ENCODE peak calls at places on chromosomes 7 and 10, in seven cellular contexts. One of them, this sample, is unnamed.
A peak's percentile ranks its signal among the peaks of the same experiment; 100 is the strongest.

GRCh38 chr7:73786588-73786987 is 16.5 kb upstream of the CLDN3 start:
- DNase-seq in nephron progenitor cell: no peak
- DNase-seq in A549: no peak
- DNase-seq in ovary: no peak
- DNase-seq in cardiac fibroblast: no peak
- DNase-seq in astrocyte: no peak
- DNase-seq in activated B cell treated with CpG ODN at 0.5 μM for 24 hours: no peak
- DNase-seq in this sample: no peak

GRCh38 chr10:23174075-23174973 is 17.8 kb upstream of the PTF1A start:
- DNase-seq in nephron progenitor cell: peak; percentile 45
- DNase-seq in A549: no peak
- DNase-seq in ovary: no peak
- DNase-seq in cardiac fibroblast: no peak
- DNase-seq in astrocyte: no peak
- DNase-seq in activated B cell treated with CpG ODN at 0.5 μM for 24 hours: no peak
- DNase-seq in this sample: no peak

GRCh38 chr10:118349235-118349634 is 7.1 kb upstream of the FAM204A start:
- DNase-seq in nephron progenitor cell: no peak
- DNase-seq in A549: no peak
- DNase-seq in ovary: no peak
- DNase-seq in cardiac fibroblast: no peak
- DNase-seq in astrocyte: no peak
- DNase-seq in activated B cell treated with CpG ODN at 0.5 μM for 24 hours: no peak
- DNase-seq in this sample: no peak

GRCh38 chr10:22368976-22369375 is 23.7 kb downstream of the SPAG6 start:
- DNase-seq in nephron progenitor cell: no peak
- DNase-seq in A549: no peak
- DNase-seq in ovary: no peak
- DNase-seq in cardiac fibroblast: no peak
- DNase-seq in astrocyte: no peak
- DNase-seq in activated B cell treated with CpG ODN at 0.5 μM for 24 hours: no peak
- DNase-seq in this sample: no peak

GRCh38 chr10:62681211-62681940 is 123.1 kb upstream of the ADO start:
- DNase-seq in nephron progenitor cell: no peak
- DNase-seq in A549: no peak
- DNase-seq in ovary: no peak
- DNase-seq in cardiac fibroblast: no peak
- DNase-seq in astrocyte: peak; percentile 49
- DNase-seq in activated B cell treated with CpG ODN at 0.5 μM for 24 hours: peak; percentile 58
- DNase-seq in this sample: no peak

GRCh38 chr7:53602817-53603418 is 567.5 kb downstream of the POM121L12 start:
- DNase-seq in nephron progenitor cell: no peak
- DNase-seq in A549: no peak
- DNase-seq in ovary: no peak
- DNase-seq in cardiac fibroblast: no peak
- DNase-seq in astrocyte: no peak
- DNase-seq in activated B cell treated with CpG ODN at 0.5 μM for 24 hours: no peak
- DNase-seq in this sample: no peak

GRCh38 chr7:134317434-134317833 is 704 bp upstream of the SLC35B4 start:
- DNase-seq in nephron progenitor cell: no peak
- DNase-seq in A549: no peak
- DNase-seq in ovary: no peak
- DNase-seq in cardiac fibroblast: no peak
- DNase-seq in astrocyte: no peak
- DNase-seq in activated B cell treated with CpG ODN at 0.5 μM for 24 hours: no peak
- DNase-seq in this sample: no peak

GRCh38 chr7:81478664-81479063 is 291.2 kb downstream of the HGF start:
- DNase-seq in nephron progenitor cell: no peak
- DNase-seq in A549: no peak
- DNase-seq in ovary: no peak
- DNase-seq in cardiac fibroblast: no peak
- DNase-seq in astrocyte: no peak
- DNase-seq in activated B cell treated with CpG ODN at 0.5 μM for 24 hours: no peak
- DNase-seq in this sample: no peak

GRCh38 chr7:152402384-152403250 is 33.2 kb downstream of the KMT2C start:
- DNase-seq in nephron progenitor cell: no peak
- DNase-seq in A549: no peak
- DNase-seq in ovary: no peak
- DNase-seq in cardiac fibroblast: peak; percentile 28
- DNase-seq in astrocyte: peak; percentile 43
- DNase-seq in activated B cell treated with CpG ODN at 0.5 μM for 24 hours: no peak
- DNase-seq in this sample: no peak

GRCh38 chr7:101817031-101817929 is at the start of gene CUX1:
- DNase-seq in nephron progenitor cell: peak; percentile 40
- DNase-seq in A549: peak; percentile 63
- DNase-seq in ovary: peak; percentile 28
- DNase-seq in cardiac fibroblast: no peak
- DNase-seq in astrocyte: no peak
- DNase-seq in activated B cell treated with CpG ODN at 0.5 μM for 24 hours: peak; percentile 55
- DNase-seq in this sample: peak; percentile 49

GRCh38 chr7:103989200-103989784 is at the start of gene RELN:
- DNase-seq in nephron progenitor cell: peak; percentile 66
- DNase-seq in A549: no peak
- DNase-seq in ovary: no peak
- DNase-seq in cardiac fibroblast: peak; percentile 29
- DNase-seq in astrocyte: peak; percentile 16
- DNase-seq in activated B cell treated with CpG ODN at 0.5 μM for 24 hours: no peak
- DNase-seq in this sample: peak; percentile 47

GRCh38 chr10:132374176-132374575 is 22.8 kb upstream of the PWWP2B start:
- DNase-seq in nephron progenitor cell: no peak
- DNase-seq in A549: no peak
- DNase-seq in ovary: no peak
- DNase-seq in cardiac fibroblast: no peak
- DNase-seq in astrocyte: no peak
- DNase-seq in activated B cell treated with CpG ODN at 0.5 μM for 24 hours: no peak
- DNase-seq in this sample: no peak

GRCh38 chr7:104206841-104207240 is 972 bp downstream of the ORC5 start:
- DNase-seq in nephron progenitor cell: no peak
- DNase-seq in A549: no peak
- DNase-seq in ovary: no peak
- DNase-seq in cardiac fibroblast: no peak
- DNase-seq in astrocyte: no peak
- DNase-seq in activated B cell treated with CpG ODN at 0.5 μM for 24 hours: no peak
- DNase-seq in this sample: no peak

GRCh38 chr10:98055875-98056516 is 25.6 kb upstream of the CRTAC1 start:
- DNase-seq in nephron progenitor cell: peak; percentile 85
- DNase-seq in A549: no peak
- DNase-seq in ovary: no peak
- DNase-seq in cardiac fibroblast: peak; percentile 10
- DNase-seq in astrocyte: peak; percentile 4
- DNase-seq in activated B cell treated with CpG ODN at 0.5 μM for 24 hours: no peak
- DNase-seq in this sample: peak; percentile 57

GRCh38 chr10:5434017-5434753 is 21.8 kb downstream of the NET1 start:
- DNase-seq in nephron progenitor cell: no peak
- DNase-seq in A549: peak; percentile 40
- DNase-seq in ovary: no peak
- DNase-seq in cardiac fibroblast: peak; percentile 81
- DNase-seq in astrocyte: peak; percentile 79
- DNase-seq in activated B cell treated with CpG ODN at 0.5 μM for 24 hours: no peak
- DNase-seq in this sample: no peak

GRCh38 chr7:133819695-133820094 is 307.4 kb upstream of the LRGUK start:
- DNase-seq in nephron progenitor cell: no peak
- DNase-seq in A549: no peak
- DNase-seq in ovary: no peak
- DNase-seq in cardiac fibroblast: no peak
- DNase-seq in astrocyte: no peak
- DNase-seq in activated B cell treated with CpG ODN at 0.5 μM for 24 hours: no peak
- DNase-seq in this sample: no peak

GRCh38 chr7:82124445-82124844 is 319.1 kb downstream of the CACNA2D1 start:
- DNase-seq in nephron progenitor cell: no peak
- DNase-seq in A549: no peak
- DNase-seq in ovary: no peak
- DNase-seq in cardiac fibroblast: no peak
- DNase-seq in astrocyte: no peak
- DNase-seq in activated B cell treated with CpG ODN at 0.5 μM for 24 hours: no peak
- DNase-seq in this sample: no peak

GRCh38 chr7:50620418-50620817 is 55.2 kb upstream of the DDC start:
- DNase-seq in nephron progenitor cell: no peak
- DNase-seq in A549: no peak
- DNase-seq in ovary: no peak
- DNase-seq in cardiac fibroblast: peak; percentile 35
- DNase-seq in astrocyte: peak; percentile 20
- DNase-seq in activated B cell treated with CpG ODN at 0.5 μM for 24 hours: no peak
- DNase-seq in this sample: no peak

GRCh38 chr7:110664798-110665197 is 426.1 kb upstream of the LRRN3 start:
- DNase-seq in nephron progenitor cell: no peak
- DNase-seq in A549: no peak
- DNase-seq in ovary: no peak
- DNase-seq in cardiac fibroblast: no peak
- DNase-seq in astrocyte: no peak
- DNase-seq in activated B cell treated with CpG ODN at 0.5 μM for 24 hours: no peak
- DNase-seq in this sample: no peak

GRCh38 chr10:43878386-43878785 is 229.7 kb upstream of the ZNF32 start:
- DNase-seq in nephron progenitor cell: no peak
- DNase-seq in A549: no peak
- DNase-seq in ovary: no peak
- DNase-seq in cardiac fibroblast: no peak
- DNase-seq in astrocyte: no peak
- DNase-seq in activated B cell treated with CpG ODN at 0.5 μM for 24 hours: no peak
- DNase-seq in this sample: no peak

GRCh38 chr7:47435889-47436312 is 146.0 kb downstream of the TNS3 start:
- DNase-seq in nephron progenitor cell: peak; percentile 47
- DNase-seq in A549: peak; percentile 62
- DNase-seq in ovary: peak; percentile 73
- DNase-seq in cardiac fibroblast: peak; percentile 88
- DNase-seq in astrocyte: peak; percentile 62
- DNase-seq in activated B cell treated with CpG ODN at 0.5 μM for 24 hours: no peak
- DNase-seq in this sample: no peak

GRCh38 chr10:130358981-130359650 is 222.9 kb downstream of the GLRX3 start:
- DNase-seq in nephron progenitor cell: no peak
- DNase-seq in A549: no peak
- DNase-seq in ovary: no peak
- DNase-seq in cardiac fibroblast: no peak
- DNase-seq in astrocyte: no peak
- DNase-seq in activated B cell treated with CpG ODN at 0.5 μM for 24 hours: no peak
- DNase-seq in this sample: no peak

GRCh38 chr7:137209151-137209822 is 134.2 kb downstream of the PTN start:
- DNase-seq in nephron progenitor cell: peak; percentile 12
- DNase-seq in A549: no peak
- DNase-seq in ovary: no peak
- DNase-seq in cardiac fibroblast: peak; percentile 5
- DNase-seq in astrocyte: peak; percentile 12
- DNase-seq in activated B cell treated with CpG ODN at 0.5 μM for 24 hours: no peak
- DNase-seq in this sample: no peak

GRCh38 chr10:1158066-1158465 is 101.9 kb downstream of the WDR37 start:
- DNase-seq in nephron progenitor cell: no peak
- DNase-seq in A549: no peak
- DNase-seq in ovary: no peak
- DNase-seq in cardiac fibroblast: no peak
- DNase-seq in astrocyte: no peak
- DNase-seq in activated B cell treated with CpG ODN at 0.5 μM for 24 hours: no peak
- DNase-seq in this sample: no peak

GRCh38 chr10:129533281-129533680 is 66.2 kb downstream of the MGMT start:
- DNase-seq in nephron progenitor cell: no peak
- DNase-seq in A549: no peak
- DNase-seq in ovary: no peak
- DNase-seq in cardiac fibroblast: no peak
- DNase-seq in astrocyte: no peak
- DNase-seq in activated B cell treated with CpG ODN at 0.5 μM for 24 hours: no peak
- DNase-seq in this sample: no peak

GRCh38 chr7:15015545-15016314 is 113.2 kb upstream of the DGKB start:
- DNase-seq in nephron progenitor cell: peak; percentile 33
- DNase-seq in A549: peak; percentile 26
- DNase-seq in ovary: no peak
- DNase-seq in cardiac fibroblast: peak; percentile 84
- DNase-seq in astrocyte: peak; percentile 56
- DNase-seq in activated B cell treated with CpG ODN at 0.5 μM for 24 hours: no peak
- DNase-seq in this sample: no peak

GRCh38 chr7:90520484-90520883 is 51.0 kb downstream of the PTTG1IP2 start:
- DNase-seq in nephron progenitor cell: no peak
- DNase-seq in A549: no peak
- DNase-seq in ovary: no peak
- DNase-seq in cardiac fibroblast: peak; percentile 16
- DNase-seq in astrocyte: no peak
- DNase-seq in activated B cell treated with CpG ODN at 0.5 μM for 24 hours: no peak
- DNase-seq in this sample: no peak
- TF ChIP-seq CTCF in nephron progenitor cell: peak; percentile 37
- TF ChIP-seq CTCF in A549: no peak
- TF ChIP-seq CTCF in ovary: no peak
- TF ChIP-seq CTCF in cardiac fibroblast: peak; percentile 43
- TF ChIP-seq CTCF in astrocyte: peak; percentile 35
- TF ChIP-seq CTCF in activated B cell treated with CpG ODN at 0.5 μM for 24 hours: no peak
- TF ChIP-seq CTCF in this sample: peak; percentile 56

GRCh38 chr10:70538731-70539338 is 60.3 kb downstream of the PALD1 start:
- DNase-seq in nephron progenitor cell: no peak
- DNase-seq in A549: no peak
- DNase-seq in ovary: no peak
- DNase-seq in cardiac fibroblast: no peak
- DNase-seq in astrocyte: no peak
- DNase-seq in activated B cell treated with CpG ODN at 0.5 μM for 24 hours: no peak
- DNase-seq in this sample: no peak

GRCh38 chr10:70541738-70542564 is 60.6 kb downstream of the PRF1 start:
- DNase-seq in nephron progenitor cell: no peak
- DNase-seq in A549: no peak
- DNase-seq in ovary: no peak
- DNase-seq in cardiac fibroblast: no peak
- DNase-seq in astrocyte: no peak
- DNase-seq in activated B cell treated with CpG ODN at 0.5 μM for 24 hours: no peak
- DNase-seq in this sample: no peak

GRCh38 chr10:70540789-70541360 is 61.7 kb downstream of the PRF1 start:
- DNase-seq in nephron progenitor cell: no peak
- DNase-seq in A549: no peak
- DNase-seq in ovary: no peak
- DNase-seq in cardiac fibroblast: no peak
- DNase-seq in astrocyte: no peak
- DNase-seq in activated B cell treated with CpG ODN at 0.5 μM for 24 hours: no peak
- DNase-seq in this sample: no peak

GRCh38 chr10:70539471-70539870 is 60.9 kb downstream of the PALD1 start:
- DNase-seq in nephron progenitor cell: no peak
- DNase-seq in A549: no peak
- DNase-seq in ovary: no peak
- DNase-seq in cardiac fibroblast: no peak
- DNase-seq in astrocyte: no peak
- DNase-seq in activated B cell treated with CpG ODN at 0.5 μM for 24 hours: no peak
- DNase-seq in this sample: no peak

GRCh38 chr10:70540089-70540788 is 61.7 kb downstream of the PALD1 start:
- DNase-seq in nephron progenitor cell: peak; percentile 52
- DNase-seq in A549: peak; percentile 58
- DNase-seq in ovary: no peak
- DNase-seq in cardiac fibroblast: peak; percentile 25
- DNase-seq in astrocyte: no peak
- DNase-seq in activated B cell treated with CpG ODN at 0.5 μM for 24 hours: peak; percentile 33
- DNase-seq in this sample: no peak
- TF ChIP-seq CTCF in nephron progenitor cell: peak; percentile 50
- TF ChIP-seq CTCF in A549: peak; percentile 60
- TF ChIP-seq CTCF in ovary: peak; percentile 57
- TF ChIP-seq CTCF in cardiac fibroblast: peak; percentile 88
- TF ChIP-seq CTCF in astrocyte: peak; percentile 56
- TF ChIP-seq CTCF in activated B cell treated with CpG ODN at 0.5 μM for 24 hours: no peak
- TF ChIP-seq CTCF in this sample: peak; percentile 40

GRCh38 chr7:18064242-18064838 is 36.7 kb upstream of the PRPS1L1 start:
- DNase-seq in nephron progenitor cell: peak; percentile 48
- DNase-seq in A549: no peak
- DNase-seq in ovary: no peak
- DNase-seq in cardiac fibroblast: peak; percentile 29
- DNase-seq in astrocyte: no peak
- DNase-seq in activated B cell treated with CpG ODN at 0.5 μM for 24 hours: no peak
- DNase-seq in this sample: no peak
- TF ChIP-seq CTCF in nephron progenitor cell: peak; percentile 43
- TF ChIP-seq CTCF in A549: peak; percentile 15
- TF ChIP-seq CTCF in ovary: no peak
- TF ChIP-seq CTCF in cardiac fibroblast: peak; percentile 75
- TF ChIP-seq CTCF in astrocyte: peak; percentile 23
- TF ChIP-seq CTCF in activated B cell treated with CpG ODN at 0.5 μM for 24 hours: no peak
- TF ChIP-seq CTCF in this sample: no peak

GRCh38 chr10:72044417-72045041 is 43.8 kb downstream of the SPOCK2 start:
- DNase-seq in nephron progenitor cell: no peak
- DNase-seq in A549: no peak
- DNase-seq in ovary: peak; percentile 67
- DNase-seq in cardiac fibroblast: no peak
- DNase-seq in astrocyte: no peak
- DNase-seq in activated B cell treated with CpG ODN at 0.5 μM for 24 hours: no peak
- DNase-seq in this sample: no peak
- TF ChIP-seq CTCF in nephron progenitor cell: no peak
- TF ChIP-seq CTCF in A549: peak; percentile 11
- TF ChIP-seq CTCF in ovary: peak; percentile 61
- TF ChIP-seq CTCF in cardiac fibroblast: peak; percentile 27
- TF ChIP-seq CTCF in astrocyte: no peak
- TF ChIP-seq CTCF in activated B cell treated with CpG ODN at 0.5 μM for 24 hours: no peak
- TF ChIP-seq CTCF in this sample: no peak